ENCODE peak calls at places on chromosomes 3 and 15, in six cellular contexts. A, C, R, E, Y and I are unnamed samples.

GRCh38 chr3:51975857-51976549 is 1.1 kb downstream of the ABHD14A start:
- DNase-seq in A (peak), C (peak), R (no peak), E (no peak), Y (peak), I (no peak)

GRCh38 chr15:57619746-57620145 is 28.0 kb downstream of the MYZAP start:
- DNase-seq in A (no peak), C (no peak), R (no peak), E (no peak), Y (no peak), I (no peak)

GRCh38 chr3:127711021-127711420 is 38.3 kb downstream of the ABTB1 start:
- DNase-seq in A (no peak), C (no peak), R (no peak), E (no peak), Y (no peak), I (no peak)

GRCh38 chr15:78925076-78925624 is 19.7 kb downstream of the CTSH start:
- DNase-seq in A (peak), C (no peak), R (no peak), E (no peak), Y (no peak), I (no peak)

GRCh38 chr15:89445553-89445952 is 50.8 kb downstream of the RHCG start:
- DNase-seq in A (no peak), C (no peak), R (no peak), E (no peak), Y (no peak), I (no peak)

GRCh38 chr3:197750863-197751737 is 1.4 kb downstream of the FYTTD1 start:
- DNase-seq in A (peak), C (peak), R (no peak), E (peak), Y (peak), I (no peak)

GRCh38 chr3:107987036-107987557 is 103.7 kb downstream of the CD47 start:
- DNase-seq in A (no peak), C (peak), R (no peak), E (peak), Y (peak), I (peak)

GRCh38 chr15:33083232-33084006 is 111.1 kb downstream of the FMN1 start:
- DNase-seq in A (no peak), C (no peak), R (no peak), E (peak), Y (no peak), I (no peak)

GRCh38 chr3:113844622-113845222 is 6.1 kb downstream of the GRAMD1C start:
- DNase-seq in A (no peak), C (no peak), R (no peak), E (peak), Y (no peak), I (no peak)

GRCh38 chr3:22392286-22392685 is 641.3 kb upstream of the ZNF385D start:
- DNase-seq in A (no peak), C (no peak), R (no peak), E (no peak), Y (no peak), I (no peak)

GRCh38 chr3:80051602-80051962 is 283.8 kb upstream of the ROBO1 start:
- DNase-seq in A (no peak), C (no peak), R (no peak), E (no peak), Y (no peak), I (no peak)

GRCh38 chr3:168024537-168024941 is 71.2 kb downstream of the GOLIM4 start:
- DNase-seq in A (no peak), C (no peak), R (no peak), E (peak), Y (no peak), I (no peak)

GRCh38 chr15:66963710-66964109 is 101.7 kb upstream of the SMAD3 start:
- DNase-seq in A (no peak), C (no peak), R (no peak), E (no peak), Y (no peak), I (no peak)

GRCh38 chr3:195909294-195909644 is 918 bp upstream of the TNK2 start:
- DNase-seq in A (no peak), C (no peak), R (no peak), E (no peak), Y (no peak), I (no peak)

GRCh38 chr3:4107430-4107829 is 195.7 kb upstream of the SETMAR start:
- DNase-seq in A (no peak), C (no peak), R (no peak), E (no peak), Y (no peak), I (no peak)

GRCh38 chr3:9028134-9028533 is 64.9 kb upstream of the RAD18 start:
- DNase-seq in A (peak), C (peak), R (no peak), E (no peak), Y (peak), I (no peak)

GRCh38 chr3:107283948-107284347 is 93.3 kb upstream of the CCDC54 start:
- DNase-seq in A (no peak), C (no peak), R (no peak), E (no peak), Y (no peak), I (no peak)

GRCh38 chr15:49558924-49559323 is 61.7 kb downstream of the FAM227B start:
- DNase-seq in A (no peak), C (no peak), R (no peak), E (no peak), Y (no peak), I (no peak)

GRCh38 chr15:90851114-90851513 is 17.3 kb upstream of the FURIN start:
- DNase-seq in A (no peak), C (no peak), R (no peak), E (no peak), Y (no peak), I (no peak)

GRCh38 chr3:9600597-9600996 is 47.0 kb upstream of the LHFPL4 start:
- DNase-seq in A (peak), C (peak), R (no peak), E (no peak), Y (peak), I (no peak)

GRCh38 chr15:75061272-75061671 is 37.9 kb downstream of the PPCDC start:
- DNase-seq in A (no peak), C (no peak), R (no peak), E (peak), Y (no peak), I (no peak)

GRCh38 chr3:141476033-141476432 is 10.8 kb upstream of the RASA2 start:
- DNase-seq in A (no peak), C (no peak), R (no peak), E (no peak), Y (no peak), I (no peak)

GRCh38 chr3:166291510-166291909 is 454.3 kb upstream of the BCHE start:
- DNase-seq in A (no peak), C (no peak), R (no peak), E (no peak), Y (no peak), I (no peak)

GRCh38 chr3:57958642-57959406 is 49.4 kb upstream of the FLNB start:
- DNase-seq in A (no peak), C (peak), R (no peak), E (no peak), Y (peak), I (no peak)
- H3K27ac ChIP-seq in A (peak), C (peak), R (no peak), E (no peak), Y (peak), I (peak)

DNA sequence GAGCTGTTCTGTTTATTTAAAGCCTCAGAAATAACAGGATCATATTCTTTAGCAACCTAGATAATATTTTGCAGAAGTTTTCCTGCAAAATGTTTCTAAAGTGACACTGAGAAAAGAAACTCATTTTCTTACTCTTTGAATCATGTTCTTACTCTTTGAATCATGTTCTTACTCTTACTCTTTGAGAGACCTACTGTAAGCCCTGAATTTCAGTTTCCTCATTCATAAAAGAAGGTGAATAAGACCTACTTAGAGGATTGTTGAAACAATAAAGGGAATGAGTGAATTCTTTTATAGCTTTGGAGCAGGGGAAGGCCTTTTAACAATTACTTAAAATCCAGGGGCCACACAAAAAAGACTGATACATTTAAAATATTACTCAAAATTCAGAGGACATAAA is 221.7 kb upstream of the CMC1 start:
- DNase-seq in A (no peak), C (no peak), R (no peak), E (no peak), Y (no peak), I (no peak)
- H3K27ac ChIP-seq in A (no peak), C (no peak), R (no peak), E (no peak), Y (no peak), I (no peak)

DNA sequence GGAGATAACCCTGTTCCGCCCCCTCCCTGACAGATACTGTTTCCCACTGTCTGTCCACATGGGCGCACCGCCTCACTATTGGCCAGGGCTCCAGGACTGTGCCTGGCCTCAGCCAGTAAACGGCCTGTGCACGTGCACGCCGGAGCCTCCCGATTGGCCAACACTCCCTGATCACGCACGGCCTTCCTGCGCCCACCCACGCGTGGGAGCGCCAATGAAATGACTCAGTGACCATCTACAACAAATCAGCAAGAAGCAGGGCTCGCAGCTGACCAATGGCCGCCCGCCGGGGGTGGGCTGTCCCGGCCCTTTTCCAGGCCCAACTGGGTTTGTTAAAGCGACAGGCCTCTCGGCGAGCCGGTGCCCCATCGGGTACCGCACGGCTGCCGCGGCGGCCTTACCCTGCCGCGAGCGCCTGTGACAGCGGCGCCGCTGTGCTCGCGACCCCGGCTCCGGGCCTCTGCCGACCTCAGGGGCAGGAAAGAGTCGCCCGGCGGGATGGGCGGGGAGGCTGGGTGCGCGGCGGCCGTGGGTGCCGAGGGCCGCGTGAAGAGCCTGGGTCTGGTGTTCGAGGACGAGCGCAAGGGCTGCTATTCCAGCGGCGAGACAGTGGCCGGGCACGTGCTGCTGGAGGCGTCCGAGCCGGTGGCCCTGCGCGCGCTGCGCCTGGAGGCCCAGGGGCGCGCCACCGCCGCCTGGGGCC is at the start of gene ARRDC4:
- DNase-seq in A (peak), C (peak), R (peak), E (peak), Y (peak), I (peak)
- H3K27ac ChIP-seq in A (peak), C (peak), R (peak), E (peak), Y (peak), I (peak)

GRCh38 chr3:171160326-171160725 is 133.8 kb upstream of the SLC2A2 start:
- DNase-seq in A (no peak), C (no peak), R (no peak), E (no peak), Y (no peak), I (no peak)
- H3K27ac ChIP-seq in A (no peak), C (no peak), R (no peak), E (no peak), Y (no peak), I (no peak)

DNA sequence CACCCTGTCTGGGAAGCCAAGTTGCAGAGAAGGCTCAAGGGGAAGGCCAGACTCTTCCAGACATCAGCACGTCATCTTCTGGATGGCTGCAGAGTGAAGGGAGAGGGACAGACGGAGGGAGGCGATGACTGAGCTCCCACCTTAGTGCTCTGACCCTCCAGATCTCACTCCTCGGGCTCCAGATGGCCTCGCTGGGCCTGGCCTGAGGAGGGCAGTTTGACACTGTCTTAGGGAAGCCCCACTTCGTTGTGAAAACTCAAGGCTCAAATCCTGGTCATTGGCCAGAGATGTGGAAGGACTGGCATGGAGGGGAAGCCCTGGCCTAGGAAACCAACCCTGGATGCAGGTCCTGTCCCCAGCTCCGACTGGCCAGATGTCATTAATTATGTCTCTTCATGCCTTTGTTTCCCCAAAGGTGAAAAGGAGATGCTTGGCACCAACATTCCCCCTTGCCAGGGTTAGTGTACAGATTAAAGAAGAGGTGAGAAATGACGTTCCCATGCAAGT is 70.4 kb downstream of the ADCY5 start:
- DNase-seq in A (peak), C (no peak), R (no peak), E (no peak), Y (no peak), I (no peak)
- H3K27ac ChIP-seq in A (no peak), C (peak), R (no peak), E (no peak), Y (no peak), I (no peak)

GRCh38 chr3:122514123-122515019 is at the start of gene KPNA1:
- DNase-seq in A (peak), C (peak), R (peak), E (peak), Y (peak), I (peak)
- H3K27ac ChIP-seq in A (peak), C (peak), R (peak), E (peak), Y (peak), I (peak)

GRCh38 chr3:133977568-133977967 is 52.2 kb downstream of the SLCO2A1 start:
- DNase-seq in A (no peak), C (no peak), R (no peak), E (no peak), Y (no peak), I (no peak)
- H3K27ac ChIP-seq in A (peak), C (peak), R (no peak), E (no peak), Y (no peak), I (no peak)

GRCh38 chr15:48411971-48412591 is 80.9 kb downstream of the DUT start:
- DNase-seq in A (no peak), C (no peak), R (no peak), E (no peak), Y (no peak), I (no peak)
- H3K27ac ChIP-seq in A (no peak), C (peak), R (no peak), E (no peak), Y (peak), I (no peak)

GRCh38 chr15:101091080-101092017 is 160.5 kb downstream of the CHSY1 start:
- DNase-seq in A (no peak), C (peak), R (no peak), E (peak), Y (peak), I (no peak)
- H3K27ac ChIP-seq in A (peak), C (peak), R (no peak), E (no peak), Y (peak), I (no peak)

DNA sequence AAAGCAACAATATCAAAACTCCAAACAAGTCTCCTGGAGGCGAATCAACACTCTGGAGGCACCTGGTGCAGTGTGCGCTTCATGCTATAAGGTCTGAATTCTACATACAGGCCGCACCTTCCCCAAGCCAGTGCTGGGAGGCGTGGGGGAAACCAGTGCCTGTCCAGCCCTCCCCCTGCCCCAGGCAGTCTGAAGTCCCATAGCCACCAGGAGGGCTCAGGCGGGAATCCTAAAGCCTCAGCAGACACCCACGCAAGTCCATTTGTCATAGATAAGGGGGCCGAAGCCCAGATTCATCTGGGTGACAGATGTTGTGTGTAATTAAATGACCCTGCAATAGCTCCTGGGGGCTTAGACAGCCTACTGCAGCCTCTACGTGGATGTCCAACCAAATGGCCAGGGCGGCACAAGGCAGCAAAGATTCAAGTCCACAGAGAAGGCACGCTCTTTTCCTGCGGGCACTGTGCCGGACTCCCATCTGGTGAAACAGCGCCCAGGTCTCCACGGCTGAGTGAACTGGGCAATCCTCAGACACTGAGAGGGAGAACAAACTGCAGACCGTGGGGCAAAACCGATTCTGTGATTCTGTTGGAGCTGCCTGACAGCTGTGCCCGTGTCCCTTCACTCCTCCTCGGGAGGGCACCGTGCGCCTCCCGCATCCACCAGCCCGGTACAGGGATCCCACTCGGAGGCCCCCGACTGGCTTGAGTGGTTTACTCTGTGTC is 64.8 kb downstream of the ATP10A start:
- DNase-seq in A (peak), C (no peak), R (no peak), E (no peak), Y (no peak), I (no peak)
- H3K27ac ChIP-seq in A (no peak), C (no peak), R (no peak), E (no peak), Y (no peak), I (no peak)